ENCODE peak calls at places on chromosome X, in five cellular contexts. N, S, H, V and E are unnamed samples.

GRCh38 chrX:103517246-103517645 is 2.0 kb downstream of the RAB40A start:
- DNase-seq in N (no peak), S (no peak), H (no peak), V (no peak), E (no peak)

GRCh38 chrX:24902808-24903207 is 113.0 kb downstream of the ARX start:
- DNase-seq in N (no peak), S (no peak), H (no peak), V (no peak), E (no peak)

GRCh38 chrX:31217111-31217510 is 145.3 kb upstream of the FTHL17 start:
- DNase-seq in N (no peak), S (no peak), H (no peak), V (no peak), E (no peak)

GRCh38 chrX:17613979-17614572 is 123.2 kb upstream of the SCML1 start:
- DNase-seq in N (no peak), S (no peak), H (peak; percentile 53), V (no peak), E (no peak)

GRCh38 chrX:103344606-103345005 is 11.7 kb upstream of the TCEAL9 start:
- DNase-seq in N (no peak), S (no peak), H (no peak), V (no peak), E (no peak)

GRCh38 chrX:10507181-10507580 is 113.2 kb downstream of the MID1 start:
- DNase-seq in N (no peak), S (no peak), H (no peak), V (no peak), E (no peak)

GRCh38 chrX:17535229-17535628 is 160.2 kb downstream of the NHS start:
- DNase-seq in N (no peak), S (peak; percentile 28), H (peak; percentile 52), V (peak; percentile 63), E (no peak)

GRCh38 chrX:107674480-107675364 is 46.4 kb downstream of the PRPS1 start:
- DNase-seq in N (peak; percentile 95), S (no peak), H (peak; percentile 32), V (no peak), E (no peak)

GRCh38 chrX:112644713-112645112 is 35.0 kb downstream of the LHFPL1 start:
- DNase-seq in N (no peak), S (no peak), H (no peak), V (no peak), E (no peak)

GRCh38 chrX:41245641-41246040 is 88.3 kb upstream of the DDX3X start:
- DNase-seq in N (no peak), S (no peak), H (no peak), V (no peak), E (no peak)

GRCh38 chrX:115234220-115234557 is 293 bp upstream of the LRCH2 start:
- DNase-seq in N (no peak), S (no peak), H (no peak), V (no peak), E (no peak)

GRCh38 chrX:138874271-138874670 is 162.8 kb upstream of the FGF13 start:
- DNase-seq in N (no peak), S (no peak), H (no peak), V (no peak), E (no peak)

GRCh38 chrX:34371740-34372139 is 239.6 kb upstream of the FAM47A start:
- DNase-seq in N (no peak), S (no peak), H (no peak), V (no peak), E (no peak)

GRCh38 chrX:21678059-21678458 is 19.9 kb upstream of the KLHL34 start:
- DNase-seq in N (no peak), S (no peak), H (no peak), V (no peak), E (no peak)

GRCh38 chrX:124028177-124028576 is 66.7 kb downstream of the STAG2 start:
- DNase-seq in N (no peak), S (no peak), H (no peak), V (no peak), E (no peak)

GRCh38 chrX:119273807-119274192 is 37.7 kb downstream of the PGRMC1 start:
- DNase-seq in N (no peak), S (no peak), H (no peak), V (no peak), E (no peak)

GRCh38 chrX:75118296-75118695 is 37.8 kb downstream of the ABCB7 start:
- DNase-seq in N (no peak), S (no peak), H (no peak), V (no peak), E (no peak)

GRCh38 chrX:134682081-134682480 is 23.8 kb upstream of the PLAC1 start:
- DNase-seq in N (no peak), S (no peak), H (no peak), V (no peak), E (no peak)

GRCh38 chrX:47361538-47362511 is 8.6 kb upstream of the ZNF157 start:
- DNase-seq in N (peak; percentile 75), S (peak; percentile 54), H (peak; percentile 45), V (no peak), E (peak; percentile 90)

GRCh38 chrX:44400588-44400987 is 57.1 kb upstream of the EFHC2 start:
- DNase-seq in N (no peak), S (no peak), H (no peak), V (no peak), E (no peak)

GRCh38 chrX:7120578-7121219 is 26.8 kb upstream of the STS start:
- DNase-seq in N (no peak), S (no peak), H (no peak), V (no peak), E (no peak)

GRCh38 chrX:138872537-138872936 is 161.0 kb upstream of the FGF13 start:
- DNase-seq in N (no peak), S (no peak), H (no peak), V (no peak), E (no peak)

GRCh38 chrX:150897371-150898319 is 823 bp downstream of the CD99L2 start:
- DNase-seq in N (no peak), S (no peak), H (peak; percentile 20), V (peak; percentile 61), E (no peak)

GRCh38 chrX:68929332-68930150 is 100.7 kb downstream of the EFNB1 start:
- DNase-seq in N (no peak), S (no peak), H (no peak), V (no peak), E (no peak)

GRCh38 chrX:44314259-44314734 is 29.2 kb downstream of the EFHC2 start:
- DNase-seq in N (no peak), S (no peak), H (no peak), V (no peak), E (no peak)

GRCh38 chrX:38754102-38754790 is 47.0 kb upstream of the MID1IP1 start:
- DNase-seq in N (no peak), S (peak; percentile 22), H (peak; percentile 38), V (no peak), E (peak; percentile 5)

GRCh38 chrX:97429101-97429500 is 545.4 kb downstream of the RPA4 start:
- DNase-seq in N (no peak), S (no peak), H (no peak), V (no peak), E (no peak)

GRCh38 chrX:53685711-53686110 is 808 bp downstream of the HUWE1 start:
- DNase-seq in N (no peak), S (no peak), H (no peak), V (no peak), E (no peak)

GRCh38 chrX:39998636-39999406 is 98.9 kb downstream of the BCOR start:
- DNase-seq in N (no peak), S (no peak), H (no peak), V (no peak), E (no peak)

GRCh38 chrX:13489451-13489850 is 80.0 kb upstream of the EGFL6 start:
- DNase-seq in N (peak; percentile 84), S (no peak), H (no peak), V (no peak), E (no peak)

GRCh38 chrX:67718926-67719325 is 175.1 kb downstream of the AR start:
- DNase-seq in N (no peak), S (no peak), H (no peak), V (no peak), E (no peak)

GRCh38 chrX:47587906-47588735 is 5.9 kb downstream of the TIMP1 start:
- DNase-seq in N (no peak), S (no peak), H (no peak), V (peak; percentile 68), E (no peak)

GRCh38 chrX:16484338-16484737 is 165.6 kb upstream of the S100G start:
- DNase-seq in N (no peak), S (no peak), H (no peak), V (no peak), E (no peak)

DNA sequence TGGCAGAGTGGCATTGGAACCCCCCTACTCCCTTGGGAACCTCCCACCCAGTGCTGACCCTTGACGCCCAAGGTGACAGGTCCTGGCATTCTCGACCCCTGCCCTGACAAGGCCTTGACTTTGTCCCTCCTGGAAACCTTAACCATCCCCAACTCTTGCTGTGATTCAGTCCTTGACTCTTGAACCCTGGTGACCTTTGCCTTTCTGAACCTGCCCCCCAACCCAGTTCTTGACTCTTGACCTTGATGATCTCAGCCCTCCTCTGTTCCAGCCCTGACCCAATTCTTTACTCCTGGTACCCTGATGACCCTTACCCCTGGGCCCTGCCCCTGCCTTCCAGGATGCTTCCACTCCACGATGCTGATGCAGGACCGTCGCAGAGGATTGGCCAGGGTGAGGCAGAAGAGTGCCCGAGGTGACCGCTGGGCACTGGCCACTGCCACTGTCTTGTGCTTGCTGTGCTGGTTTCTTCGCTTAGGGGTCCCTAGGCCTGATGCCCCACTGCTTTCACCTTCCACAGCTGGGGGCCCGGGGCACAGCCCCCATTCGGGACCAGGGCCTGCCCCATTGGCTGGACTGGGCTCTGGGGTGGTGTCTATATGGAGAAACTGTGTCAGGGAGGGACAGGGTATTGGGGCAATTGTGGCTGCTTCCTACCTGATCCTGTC is 1.7 kb downstream of the CACNA1F start:
- DNase-seq in N (no peak), S (no peak), H (no peak), V (no peak), E (no peak)
- TF ChIP-seq CTCF in N (no peak), S (no peak), H (no peak), V (no peak), E (no peak)

DNA sequence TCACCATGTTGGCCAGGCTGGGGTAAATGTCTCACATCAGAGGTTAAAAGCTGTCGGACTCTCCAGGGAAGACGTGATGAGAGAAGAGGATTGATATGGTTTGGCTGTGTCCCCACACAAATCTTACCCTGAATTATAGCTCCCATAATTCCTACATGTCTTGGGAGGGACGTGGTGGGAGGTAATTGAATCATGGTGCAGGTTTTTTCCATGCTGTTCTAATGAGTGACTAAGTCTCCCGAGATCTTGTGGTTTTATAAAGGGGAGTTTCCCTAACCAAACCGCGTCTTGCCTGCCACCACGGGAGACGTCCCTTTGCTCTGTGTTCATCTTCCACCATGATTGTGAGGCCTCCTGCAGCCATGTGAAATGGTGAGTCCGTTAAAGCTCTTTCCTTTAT is 64.4 kb downstream of the ASMT start:
- DNase-seq in N (no peak), S (no peak), H (no peak), V (peak; percentile 5), E (no peak)
- TF ChIP-seq CTCF in N (no peak), S (no peak), H (no peak), V (no peak), E (no peak)

GRCh38 chrX:101462892-101463291 is 22.4 kb upstream of the ARMCX4 start:
- DNase-seq in N (no peak), S (no peak), H (no peak), V (no peak), E (no peak)
- TF ChIP-seq CTCF in N (no peak), S (peak; percentile 39), H (no peak), V (no peak), E (peak; percentile 18)

DNA sequence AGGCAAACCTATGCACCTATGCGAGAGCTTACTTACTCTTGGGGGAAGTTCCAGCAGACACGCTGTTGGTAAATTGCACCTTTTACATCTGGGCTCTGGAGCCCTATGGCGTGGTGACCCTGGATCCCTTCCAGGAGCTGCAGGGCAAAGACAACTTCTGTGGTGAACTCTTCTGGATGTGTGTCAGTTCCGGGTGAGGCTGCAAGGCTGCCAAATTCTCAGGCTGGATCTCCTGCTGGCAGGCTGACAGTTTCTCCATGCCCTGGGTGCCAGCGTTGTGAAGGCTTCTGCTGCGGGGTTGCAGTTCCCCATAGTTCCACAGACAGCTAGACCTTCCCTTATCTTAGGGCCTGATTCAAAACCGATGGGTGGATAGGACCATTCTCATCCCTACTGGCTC is 37.9 kb downstream of the RAP2C start:
- DNase-seq in N (peak; percentile 55), S (no peak), H (peak; percentile 26), V (peak; percentile 54), E (no peak)
- TF ChIP-seq CTCF in N (no peak), S (no peak), H (no peak), V (no peak), E (no peak)